ENCODE peak calls at places on chromosome X, in seven cellular contexts. J is suprapubic skin; U is central memory CD4-positive, alpha-beta T cell; B is activated gamma-delta T cell treated with Interleukin-2 at 50 U/mL for 16 hours; G is AG04450; O is T-helper 17 cell; M is NCI-H1092. Z is an unnamed sample.
A peak's percentile ranks its signal among the peaks of the same experiment; 100 is the strongest.

GRCh38 chrX:153726286-153727107 is 1.8 kb downstream of the ABCD1 start:
- DNase-seq in J (no peak), U (peak; percentile 41), B (no peak), G (no peak), O (peak; percentile 35), M (peak; percentile 18), Z (no peak)

GRCh38 chrX:132092439-132093065 is 35.3 kb downstream of the FRMD7 start:
- DNase-seq in J (no peak), U (peak; percentile 36), B (peak; percentile 39), G (peak; percentile 2), O (peak; percentile 9), M (peak; percentile 54), Z (no peak)

GRCh38 chrX:12329476-12329875 is 191.2 kb downstream of the FRMPD4 start:
- DNase-seq in J (no peak), U (no peak), B (no peak), G (no peak), O (no peak), M (no peak), Z (no peak)

GRCh38 chrX:48736303-48736702 is 25.2 kb upstream of the GLOD5 start:
- DNase-seq in J (no peak), U (no peak), B (no peak), G (no peak), O (no peak), M (no peak), Z (no peak)

GRCh38 chrX:11781133-11781532 is 23.1 kb downstream of the MSL3 start:
- DNase-seq in J (no peak), U (no peak), B (no peak), G (no peak), O (no peak), M (no peak), Z (no peak)

GRCh38 chrX:119015407-119016242 is 41.2 kb downstream of the LONRF3 start:
- DNase-seq in J (no peak), U (no peak), B (no peak), G (peak; percentile 41), O (no peak), M (no peak), Z (peak; percentile 3)

GRCh38 chrX:150508461-150509367 is 59.7 kb upstream of the MTM1 start:
- DNase-seq in J (no peak), U (no peak), B (no peak), G (no peak), O (no peak), M (peak; percentile 75), Z (no peak)

GRCh38 chrX:102042706-102043325 is 82.7 kb upstream of the TCEAL2 start:
- DNase-seq in J (no peak), U (no peak), B (no peak), G (no peak), O (no peak), M (no peak), Z (peak; percentile 0)

GRCh38 chrX:112536544-112536943 is 143.2 kb downstream of the LHFPL1 start:
- DNase-seq in J (no peak), U (no peak), B (no peak), G (no peak), O (no peak), M (no peak), Z (no peak)

GRCh38 chrX:72122621-72123275 is 9.0 kb downstream of the RTL5 start:
- DNase-seq in J (no peak), U (no peak), B (no peak), G (no peak), O (no peak), M (no peak), Z (no peak)

GRCh38 chrX:131979116-131979515 is 44.0 kb upstream of the STK26 start:
- DNase-seq in J (no peak), U (no peak), B (no peak), G (no peak), O (no peak), M (no peak), Z (no peak)

GRCh38 chrX:40479777-40480318 is 100.9 kb upstream of the ATP6AP2 start:
- DNase-seq in J (no peak), U (no peak), B (no peak), G (no peak), O (no peak), M (no peak), Z (no peak)

GRCh38 chrX:70439016-70439415 is 5.6 kb upstream of the DLG3 start:
- DNase-seq in J (no peak), U (no peak), B (no peak), G (no peak), O (no peak), M (no peak), Z (no peak)

GRCh38 chrX:98405376-98405775 is 1521.7 kb downstream of the RPA4 start:
- DNase-seq in J (no peak), U (no peak), B (no peak), G (no peak), O (no peak), M (no peak), Z (no peak)

GRCh38 chrX:129945131-129945530 is 37.3 kb upstream of the BCORL1 start:
- DNase-seq in J (no peak), U (no peak), B (no peak), G (no peak), O (no peak), M (no peak), Z (no peak)

GRCh38 chrX:111006119-111006518 is 89.9 kb upstream of the PAK3 start:
- DNase-seq in J (no peak), U (no peak), B (no peak), G (no peak), O (no peak), M (no peak), Z (no peak)

GRCh38 chrX:3175659-3176438 is 134.6 kb downstream of the ARSF start:
- DNase-seq in J (no peak), U (no peak), B (no peak), G (no peak), O (no peak), M (no peak), Z (no peak)

GRCh38 chrX:25013593-25014365 is 2.0 kb downstream of the ARX start:
- DNase-seq in J (no peak), U (no peak), B (no peak), G (no peak), O (no peak), M (no peak), Z (no peak)

GRCh38 chrX:46573896-46574336 is 351 bp downstream of the CHST7 start:
- DNase-seq in J (peak; percentile 77), U (peak; percentile 79), B (peak; percentile 54), G (no peak), O (peak; percentile 69), M (peak; percentile 58), Z (no peak)

GRCh38 chrX:132333351-132333750 is 114.1 kb upstream of the RAP2C start:
- DNase-seq in J (no peak), U (no peak), B (no peak), G (no peak), O (no peak), M (no peak), Z (no peak)

GRCh38 chrX:97057349-97057909 is 173.7 kb downstream of the RPA4 start:
- DNase-seq in J (no peak), U (no peak), B (no peak), G (no peak), O (no peak), M (peak; percentile 59), Z (no peak)

GRCh38 chrX:131741103-131741581 is 197.3 kb downstream of the OR13H1 start:
- DNase-seq in J (no peak), U (peak; percentile 83), B (peak; percentile 68), G (no peak), O (no peak), M (no peak), Z (no peak)

GRCh38 chrX:38304010-38304409 is 23.3 kb downstream of the RPGR start:
- DNase-seq in J (no peak), U (no peak), B (no peak), G (no peak), O (no peak), M (no peak), Z (no peak)

GRCh38 chrX:42807393-42807792 is 29.4 kb upstream of the PPP1R2C start:
- DNase-seq in J (no peak), U (no peak), B (no peak), G (no peak), O (no peak), M (no peak), Z (no peak)

GRCh38 chrX:64925480-64925879 is 50.8 kb downstream of the ZC4H2 start:
- DNase-seq in J (no peak), U (no peak), B (no peak), G (no peak), O (no peak), M (no peak), Z (no peak)

Z was measured in AG04449.